ENCODE peak calls at places on chromosomes 5 and 9, in six cellular contexts. G, F, O, J, Y and N are unnamed samples.

GRCh38 chr9:114300846-114301797 is 21.8 kb upstream of the ORM1 start:
- DNase-seq in O (no peak), F (no peak), Y (no peak), J (no peak), G (no peak), N (peak)

GRCh38 chr5:80739057-80739456 is 84.3 kb upstream of the DHFR start:
- DNase-seq in Y (no peak), O (no peak), J (no peak), G (no peak), F (no peak), N (no peak)

GRCh38 chr5:531101-531748 is 7.0 kb upstream of the SLC9A3 start:
- DNase-seq in J (peak), G (no peak), F (no peak), Y (no peak), O (no peak), N (peak)

GRCh38 chr9:18393340-18394130 is 80.4 kb upstream of the ADAMTSL1 start:
- DNase-seq in F (no peak), G (peak), J (no peak), Y (peak), O (no peak), N (no peak)

GRCh38 chr9:132572921-132573320 is 9.5 kb upstream of the BARHL1 start:
- DNase-seq in F (no peak), O (no peak), Y (no peak), J (no peak), G (no peak), N (peak)

GRCh38 chr5:110477923-110478322 is 248.5 kb downstream of the TMEM232 start:
- DNase-seq in J (no peak), Y (peak), F (no peak), G (peak), O (no peak), N (no peak)

GRCh38 chr5:176737746-176738699 is 72.3 kb upstream of the UNC5A start:
- DNase-seq in Y (no peak), J (no peak), O (no peak), G (no peak), F (no peak), N (peak)

GRCh38 chr5:124519396-124519795 is 227.0 kb downstream of the ZNF608 start:
- DNase-seq in O (no peak), F (no peak), J (no peak), G (no peak), Y (peak), N (no peak)

GRCh38 chr5:120228262-120229031 is 235.7 kb upstream of the PRR16 start:
- DNase-seq in G (peak), O (no peak), Y (no peak), J (no peak), F (no peak), N (no peak)

GRCh38 chr9:38036359-38037084 is 32.5 kb downstream of the SHB start:
- DNase-seq in O (no peak), F (no peak), J (no peak), G (peak), Y (no peak), N (peak)

GRCh38 chr9:112793213-112793810 is 42.8 kb downstream of the SNX30 start:
- DNase-seq in J (peak), F (peak), O (peak), G (peak), Y (no peak), N (no peak)

GRCh38 chr9:133059623-133060022 is 2.2 kb upstream of the CEL start:
- DNase-seq in F (no peak), Y (no peak), O (no peak), J (no peak), G (no peak), N (no peak)

DNA sequence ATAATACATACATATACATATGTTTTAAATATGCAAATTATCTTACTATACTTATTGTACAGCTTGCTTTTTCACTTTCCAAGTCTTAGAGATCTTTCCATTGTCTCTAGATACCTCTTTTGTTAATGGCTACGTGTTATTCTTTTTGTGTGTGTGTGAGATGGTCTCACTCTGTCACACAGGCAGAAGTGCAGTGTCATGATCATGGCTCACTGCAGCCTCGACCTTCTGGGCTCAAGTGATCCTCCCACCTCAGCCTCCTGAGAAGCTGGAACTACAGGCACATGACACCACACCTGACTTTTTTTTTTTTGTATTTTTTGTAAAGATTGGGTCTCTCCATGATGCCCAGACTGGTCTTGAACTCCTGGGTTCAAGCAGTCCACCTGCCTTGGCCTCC is 2.8 kb downstream of the OSMR start:
- DNase-seq in G (no peak), O (no peak), F (no peak), Y (no peak), J (no peak), N (no peak)
- TF ChIP-seq CTCF in G (no peak), O (no peak), F (no peak), Y (no peak), J (no peak), N (no peak)

GRCh38 chr9:4849364-4849763 is 56.6 kb downstream of the RCL1 start:
- DNase-seq in O (no peak), F (no peak), Y (no peak), G (no peak), J (no peak), N (no peak)
- TF ChIP-seq CTCF in O (no peak), F (no peak), Y (no peak), G (no peak), J (no peak), N (peak)

DNA sequence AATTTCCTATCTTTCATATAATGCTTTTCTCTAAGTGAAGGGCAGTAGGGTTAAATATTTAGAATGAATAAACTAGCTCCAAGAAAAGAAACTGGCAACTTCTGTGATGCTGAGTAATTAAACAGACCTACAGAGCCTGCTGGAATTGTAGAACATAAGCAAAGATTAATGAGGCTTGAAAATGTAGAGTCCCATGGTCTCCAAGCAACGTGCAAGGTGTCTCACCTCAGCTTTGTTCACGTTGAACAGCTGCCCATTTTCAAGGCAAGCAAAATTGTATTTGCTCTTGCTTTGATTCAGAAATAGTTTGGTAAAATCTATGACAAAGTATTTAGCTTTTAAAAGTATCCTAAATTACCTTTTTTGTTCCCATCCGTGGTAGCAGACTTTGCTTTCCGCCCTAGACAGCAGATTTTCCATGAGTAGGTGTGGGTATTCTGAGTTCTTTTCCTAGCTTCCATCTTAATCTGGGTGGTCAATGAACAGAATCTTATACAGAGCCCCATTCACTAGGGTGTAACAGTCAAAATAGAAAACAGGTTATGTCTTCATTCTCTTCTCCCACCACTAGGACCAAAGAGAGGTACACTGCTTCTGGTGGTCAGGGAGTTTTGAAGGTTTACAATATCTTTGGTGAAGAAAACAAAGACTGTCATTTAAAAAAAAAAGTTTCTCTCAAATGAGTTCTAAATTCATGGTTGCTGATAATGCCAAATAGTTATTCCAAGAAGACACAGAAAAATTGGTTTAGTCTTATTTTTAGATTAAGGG is 52.1 kb upstream of the TYRP1 start:
- DNase-seq in Y (no peak), F (no peak), O (no peak), G (no peak), J (no peak), N (no peak)
- TF ChIP-seq CTCF in Y (no peak), F (no peak), O (no peak), G (no peak), J (no peak), N (peak)

DNA sequence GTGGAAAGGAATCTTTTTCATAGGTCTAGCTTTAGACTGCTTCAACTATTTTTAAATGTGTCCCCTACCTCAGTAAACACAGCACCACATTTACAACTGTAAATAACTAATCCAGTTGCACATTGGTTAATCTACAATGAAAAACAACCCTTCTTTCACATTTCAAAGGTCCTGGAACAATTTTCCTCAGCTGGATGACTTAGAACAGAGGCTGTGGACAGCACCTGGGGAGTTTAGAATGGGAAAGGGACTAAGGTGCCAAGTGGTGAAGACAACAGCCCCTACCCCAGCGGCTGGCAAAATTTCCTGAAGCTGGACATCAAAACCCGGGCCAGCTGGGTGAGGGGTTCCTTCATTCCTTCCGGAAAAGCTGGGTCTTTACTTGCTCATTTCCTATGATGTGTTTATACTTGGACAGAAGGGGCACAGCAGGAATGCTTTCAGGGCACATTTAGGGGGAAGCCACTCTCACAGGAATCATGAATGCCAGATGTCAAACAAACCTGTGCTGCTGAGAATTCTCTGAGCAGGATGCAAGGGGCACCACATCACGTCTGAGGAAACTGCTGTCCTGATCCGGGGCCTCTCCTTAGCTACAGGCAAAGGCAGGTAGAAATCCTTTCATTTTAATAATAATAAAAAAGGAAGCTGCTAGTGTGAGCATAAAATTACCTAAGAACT is 158.2 kb downstream of the NR2F1-AS1 start:
- DNase-seq in J (no peak), G (no peak), O (no peak), Y (no peak), F (no peak), N (no peak)
- TF ChIP-seq CTCF in J (no peak), G (no peak), O (no peak), Y (no peak), F (no peak), N (no peak)

GRCh38 chr5:15794117-15794985 is 294.4 kb downstream of the FBXL7 start:
- DNase-seq in Y (no peak), G (peak), O (no peak), F (no peak), J (no peak), N (no peak)
- TF ChIP-seq CTCF in Y (no peak), G (peak), O (peak), F (no peak), J (no peak), N (peak)

GRCh38 chr5:167684251-167684650 is 607.2 kb upstream of the WWC1 start:
- DNase-seq in G (no peak), Y (peak), F (no peak), J (no peak), O (no peak), N (no peak)

GRCh38 chr5:167688731-167689130 is 602.7 kb upstream of the WWC1 start:
- DNase-seq in J (no peak), O (no peak), G (no peak), Y (no peak), F (no peak), N (no peak)

DNA sequence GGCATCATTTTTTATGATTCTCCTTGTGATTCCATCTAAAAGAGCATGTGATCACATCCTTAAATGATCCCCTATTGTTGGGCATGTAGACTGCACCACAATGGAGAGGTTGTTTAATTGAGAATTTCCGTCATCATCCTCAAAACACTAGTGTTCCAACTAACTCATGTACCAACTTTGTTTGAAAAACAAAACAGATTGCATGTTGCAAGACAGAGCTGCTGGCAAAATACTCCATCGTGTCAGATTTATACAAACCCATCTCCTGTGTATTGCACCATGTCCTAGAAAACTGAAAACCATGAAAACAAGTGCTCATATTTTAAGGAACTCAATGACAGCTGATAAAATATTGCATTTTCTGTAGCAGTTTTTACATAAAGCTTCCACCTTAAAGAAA is 603.1 kb upstream of the WWC1 start:
- DNase-seq in J (no peak), Y (no peak), F (no peak), G (no peak), O (no peak), N (no peak)
- TF ChIP-seq CTCF in J (no peak), Y (no peak), F (no peak), G (no peak), O (no peak), N (no peak)

DNA sequence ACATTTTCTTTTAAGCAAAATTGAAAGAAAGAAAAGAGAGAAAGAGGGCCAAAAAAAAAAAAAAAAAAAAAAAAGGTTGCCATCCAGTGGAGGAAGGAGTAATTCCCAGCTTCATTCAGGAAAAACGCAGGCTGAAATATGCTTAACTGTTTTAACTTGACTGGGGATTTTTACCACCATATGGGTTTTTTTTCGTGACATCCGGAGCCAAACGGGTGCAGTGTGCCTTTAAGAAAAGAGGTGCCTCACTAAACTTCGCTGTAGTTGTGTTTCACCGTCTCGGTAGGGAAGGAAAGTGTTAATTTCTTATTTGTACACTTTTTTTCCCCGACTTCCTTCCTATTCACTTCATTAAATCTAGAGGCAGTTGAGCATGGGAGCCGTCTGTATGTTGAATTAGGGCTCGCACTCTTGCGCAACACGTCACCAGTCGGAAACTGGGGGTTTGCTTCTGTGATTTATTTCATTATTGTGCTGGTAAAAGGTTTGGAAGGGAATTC is 143.0 kb downstream of the SMARCA2 start:
- DNase-seq in F (peak), J (no peak), O (no peak), Y (peak), G (peak), N (no peak)
- TF ChIP-seq CTCF in F (no peak), J (no peak), O (no peak), Y (peak), G (peak), N (peak)

DNA sequence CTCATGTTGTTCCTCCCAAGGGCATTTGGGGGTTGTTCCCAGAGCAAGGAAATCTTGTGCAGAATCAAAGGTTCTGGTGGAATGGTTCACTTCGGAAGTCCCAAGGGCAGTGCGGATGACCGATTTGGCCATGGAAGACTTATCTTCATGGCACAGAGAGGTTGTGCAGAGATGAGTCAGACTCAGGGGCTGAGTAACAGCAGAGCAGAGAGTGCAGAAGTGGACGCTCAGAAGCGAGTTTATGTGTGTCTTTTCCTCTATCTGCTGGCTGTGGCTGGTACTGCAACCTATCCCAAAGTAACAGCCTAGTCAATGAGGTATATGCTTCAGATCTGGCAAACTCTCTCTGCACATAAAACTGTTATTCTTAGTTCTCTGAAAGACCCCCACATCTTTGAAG is 118.1 kb downstream of the DPYSL3 start:
- DNase-seq in O (peak), G (peak), J (no peak), Y (peak), F (no peak), N (no peak)
- TF ChIP-seq CTCF in O (peak), G (peak), J (no peak), Y (peak), F (no peak), N (peak)